ENCODE peak calls at places on chromosomes 11 and 22, in eight cellular contexts. K is HCT116, Z is astrocyte of the cerebellum, P is pancreas, H is endodermal cell, R is lower lobe of right lung, M is Panc1, A is fibroblast of pulmonary artery. Y is an unnamed sample.

GRCh38 chr22:49548356-49549202 is 279.1 kb downstream of the BRD1 start:
- DNase-seq in K (no peak), Z (no peak), P (peak; percentile 24), H (peak; percentile 84), R (peak; percentile 30), M (no peak), A (no peak), Y (no peak)

GRCh38 chr11:123374622-123374968 is 55.5 kb upstream of the GRAMD1B start:
- DNase-seq in K (no peak), Z (no peak), P (no peak), H (no peak), R (no peak), M (no peak), A (no peak), Y (no peak)

GRCh38 chr11:86672007-86672621 is at the start of gene ME3:
- DNase-seq in K (no peak), Z (no peak), P (peak; percentile 89), H (peak; percentile 86), R (peak; percentile 87), M (no peak), A (peak; percentile 39), Y (no peak)

GRCh38 chr22:40335358-40335757 is 10.9 kb upstream of the ADSL start:
- DNase-seq in K (no peak), Z (no peak), P (no peak), H (no peak), R (no peak), M (no peak), A (no peak), Y (no peak)

GRCh38 chr22:41286639-41287091 is 678 bp upstream of the RANGAP1 start:
- DNase-seq in K (no peak), Z (no peak), P (no peak), H (no peak), R (no peak), M (no peak), A (peak; percentile 45), Y (no peak)

GRCh38 chr11:11978792-11979486 is 29.5 kb downstream of the DKK3 start:
- DNase-seq in K (no peak), Z (peak; percentile 63), P (no peak), H (peak; percentile 66), R (no peak), M (no peak), A (peak; percentile 95), Y (no peak)

GRCh38 chr11:123562166-123562565 is 92.3 kb downstream of the SCN3B start:
- DNase-seq in K (no peak), Z (no peak), P (no peak), H (no peak), R (no peak), M (no peak), A (no peak), Y (no peak)

GRCh38 chr11:91783173-91783572 is 441.4 kb upstream of the FAT3 start:
- DNase-seq in K (no peak), Z (no peak), P (no peak), H (no peak), R (no peak), M (no peak), A (no peak), Y (no peak)

GRCh38 chr11:34558211-34558610 is 44.6 kb upstream of the ELF5 start:
- DNase-seq in K (no peak), Z (peak; percentile 34), P (no peak), H (no peak), R (no peak), M (no peak), A (no peak), Y (no peak)

GRCh38 chr11:7869467-7869866 is 61.6 kb downstream of the OR10A6 start:
- DNase-seq in K (no peak), Z (peak; percentile 11), P (no peak), H (no peak), R (no peak), M (no peak), A (peak; percentile 82), Y (no peak)

GRCh38 chr11:61551630-61552029 is 29.2 kb downstream of the SYT7 start:
- DNase-seq in K (peak; percentile 34), Z (no peak), P (peak; percentile 77), H (no peak), R (no peak), M (no peak), A (peak; percentile 25), Y (no peak)

GRCh38 chr11:117395476-117395875 is 67.8 kb downstream of the CEP164 start:
- DNase-seq in K (no peak), Z (no peak), P (no peak), H (no peak), R (no peak), M (no peak), A (no peak), Y (no peak)

GRCh38 chr11:121625784-121626506 is 173.2 kb upstream of the SORL1-AS1 start:
- DNase-seq in K (no peak), Z (peak; percentile 31), P (no peak), H (no peak), R (no peak), M (no peak), A (peak; percentile 46), Y (no peak)

GRCh38 chr11:14380125-14380936 is 21.3 kb upstream of the RRAS2 start:
- DNase-seq in K (no peak), Z (no peak), P (no peak), H (no peak), R (no peak), M (no peak), A (no peak), Y (no peak)
- H3K4me3 ChIP-seq in K (peak overlapping the region; percentile 51), Z (peak overlapping the region; percentile 49), P (no peak overlapping the region), H (peak overlapping the region; percentile 76), R (peak overlapping the region; percentile 56), M (peak overlapping the region; percentile 48), A (peak overlapping the region; percentile 52), Y (peak overlapping the region; percentile 56)

DNA sequence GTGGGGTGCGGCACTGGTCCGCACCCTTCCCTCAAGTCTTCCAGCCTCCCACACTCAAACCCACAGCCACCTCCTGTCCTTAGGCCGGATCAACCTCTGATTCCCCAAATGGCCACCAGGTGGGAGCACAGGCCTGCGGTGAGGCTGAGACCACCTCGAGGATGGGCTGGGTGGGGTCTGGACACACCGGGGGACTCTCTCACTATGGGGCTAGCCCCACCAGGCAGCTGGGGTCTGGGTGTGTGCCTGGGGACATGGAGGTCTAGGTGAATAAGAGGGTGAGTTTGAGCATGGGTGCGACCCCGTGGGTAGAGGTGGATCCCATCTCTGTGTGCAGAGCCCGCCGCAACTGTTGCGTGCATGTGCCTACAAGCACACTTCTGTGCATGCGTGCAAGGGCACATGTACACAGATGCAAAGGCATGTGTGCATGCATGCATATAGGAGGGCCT is 32.6 kb downstream of the MYO18B start:
- DNase-seq in K (no peak), Z (no peak), P (no peak), H (peak; percentile 90), R (no peak), M (no peak), A (no peak), Y (no peak)
- TF ChIP-seq CTCF in K (peak; percentile 70), Z (peak; percentile 61), P (no peak), H (peak; percentile 88), R (no peak), M (peak; percentile 75), A (peak; percentile 49), Y (peak; percentile 60)

GRCh38 chr22:45317551-45318167 is 7.9 kb downstream of the FAM118A start:
- DNase-seq in K (no peak), Z (no peak), P (peak; percentile 53), H (peak; percentile 76), R (no peak), M (no peak), A (peak; percentile 53), Y (no peak)
- H3K4me3 ChIP-seq in K (no peak overlapping the region), Z (no peak overlapping the region), P (no peak overlapping the region), H (no peak overlapping the region), R (no peak overlapping the region), M (no peak overlapping the region), A (no peak overlapping the region), Y (no peak overlapping the region)

GRCh38 chr22:19891350-19892248 is 36.9 kb upstream of the GNB1L start:
- DNase-seq in K (no peak), Z (peak; percentile 47), P (peak; percentile 48), H (peak; percentile 90), R (no peak), M (no peak), A (peak; percentile 79), Y (no peak)
- TF ChIP-seq CTCF in K (no peak), Z (peak; percentile 7), P (no peak), H (no peak), R (no peak), M (no peak), A (no peak), Y (no peak)